ENCODE peak calls at places on chromosomes 3 and 15, in ten cellular contexts. A is tibial nerve, O is stomach, C is suprapubic skin, M is spleen, X is body of pancreas, E is A549, H is IMR-90, S is breast epithelium, K is GM12891. P is an unnamed sample.
A peak's percentile ranks its signal among the peaks of the same experiment; 100 is the strongest.

GRCh38 chr3:57278237-57278636 is 14.2 kb downstream of the ASB14 start:
- DNase-seq in A (no peak), O (no peak), C (no peak), M (no peak), X (no peak), E (no peak), H (peak; percentile 2), S (no peak), K (no peak), P (no peak)

GRCh38 chr15:60740787-60741354 is 261.9 kb upstream of the ICE2 start:
- DNase-seq in A (no peak), O (no peak), C (no peak), M (no peak), X (no peak), E (no peak), H (peak; percentile 31), S (no peak), K (no peak), P (no peak)

GRCh38 chr3:121748638-121749275 is 784 bp downstream of the GOLGB1 start:
- DNase-seq in A (no peak), O (peak; percentile 77), C (no peak), M (no peak), X (peak; percentile 88), E (no peak), H (peak; percentile 50), S (no peak), K (no peak), P (peak; percentile 41)

GRCh38 chr3:45547764-45548683 is 46.5 kb upstream of the LIMD1 start:
- DNase-seq in A (no peak), O (no peak), C (no peak), M (no peak), X (peak; percentile 70), E (no peak), H (no peak), S (no peak), K (no peak), P (no peak)

GRCh38 chr3:113304102-113304501 is 92.7 kb downstream of the BOC start:
- DNase-seq in A (no peak), O (no peak), C (no peak), M (no peak), X (no peak), E (no peak), H (no peak), S (no peak), K (no peak), P (no peak)

GRCh38 chr3:21995079-21995607 is 244.1 kb upstream of the ZNF385D start:
- DNase-seq in A (no peak), O (no peak), C (no peak), M (no peak), X (no peak), E (no peak), H (no peak), S (no peak), K (no peak), P (no peak)

GRCh38 chr3:134667956-134668355 is 17.1 kb upstream of the KY start:
- DNase-seq in A (no peak), O (no peak), C (no peak), M (no peak), X (no peak), E (no peak), H (no peak), S (no peak), K (no peak), P (no peak)

GRCh38 chr3:40828741-40829415 is 304.1 kb downstream of the ZNF621 start:
- DNase-seq in A (no peak), O (no peak), C (no peak), M (no peak), X (no peak), E (no peak), H (no peak), S (no peak), K (no peak), P (no peak)

GRCh38 chr3:43733459-43734384 is 43.0 kb downstream of the ABHD5 start:
- DNase-seq in A (no peak), O (no peak), C (no peak), M (no peak), X (peak; percentile 22), E (no peak), H (peak; percentile 51), S (peak; percentile 57), K (no peak), P (no peak)

GRCh38 chr3:153051427-153052095 is 110.5 kb upstream of the RAP2B start:
- DNase-seq in A (no peak), O (no peak), C (no peak), M (no peak), X (no peak), E (peak; percentile 88), H (peak; percentile 92), S (no peak), K (no peak), P (no peak)

GRCh38 chr15:86362556-86362955 is 282.9 kb downstream of the AGBL1 start:
- DNase-seq in A (no peak), O (no peak), C (no peak), M (no peak), X (no peak), E (peak; percentile 2), H (no peak), S (no peak), K (no peak), P (no peak)

DNA sequence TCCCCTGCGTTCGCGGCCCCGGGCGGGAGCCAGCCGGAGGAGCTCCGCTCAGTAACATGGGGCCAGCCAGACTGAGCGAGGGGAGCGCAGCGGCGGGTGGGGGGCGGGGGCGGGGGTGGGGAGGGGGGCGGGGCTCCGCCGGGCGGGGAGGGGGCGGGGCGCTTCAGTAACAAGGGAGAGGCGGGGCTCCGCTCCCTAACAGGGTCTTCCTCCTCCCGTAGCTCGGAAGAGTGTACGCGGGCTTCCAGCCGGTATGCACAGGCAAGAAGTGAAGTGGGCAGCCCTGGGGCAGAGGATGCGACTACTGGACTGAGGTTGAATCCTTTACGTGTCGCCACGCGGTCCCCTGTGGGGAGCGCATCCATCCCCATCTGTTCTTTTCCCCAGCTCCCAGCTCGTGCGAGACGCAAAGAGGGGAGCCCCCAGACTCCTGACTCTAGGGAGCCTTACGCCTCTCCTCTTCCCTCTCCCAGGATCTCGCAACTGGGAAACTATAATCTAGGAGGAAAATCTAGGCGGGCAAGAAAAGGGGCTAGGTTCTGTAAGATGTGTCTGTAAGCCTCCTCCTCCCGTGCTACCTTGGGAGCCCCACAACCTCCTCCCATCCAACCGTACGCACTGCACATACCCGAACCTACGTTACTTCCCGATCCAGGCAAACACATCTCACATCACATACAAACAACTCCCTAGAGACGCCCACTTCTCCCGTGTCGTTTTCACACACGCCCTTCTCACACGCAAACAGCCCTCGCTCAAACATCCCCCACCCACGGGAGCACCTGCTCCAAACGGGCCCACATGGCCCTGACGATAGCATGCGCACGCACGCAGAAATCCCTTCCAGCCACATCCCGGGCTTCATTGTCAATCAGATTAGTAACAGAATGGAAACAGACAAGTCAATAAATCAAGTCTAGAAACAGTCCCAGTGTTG is at the start of gene SHF:
- DNase-seq in A (no peak), O (peak; percentile 65), C (peak; percentile 82), M (peak; percentile 89), X (peak; percentile 44), E (peak; percentile 18), H (peak; percentile 45), S (peak; percentile 63), K (no peak), P (peak; percentile 10)
- TF ChIP-seq POLR2A in A (peak; percentile 41), O (no peak), C (no peak), M (no peak), X (no peak), E (no peak), H (peak; percentile 52), S (no peak), K (peak; percentile 71), P (no peak)

GRCh38 chr3:39412668-39413260 is 6.2 kb downstream of the RPSA start:
- DNase-seq in A (no peak), O (no peak), C (no peak), M (no peak), X (no peak), E (no peak), H (no peak), S (no peak), K (no peak), P (no peak)

GRCh38 chr3:39414421-39414907 is 7.9 kb downstream of the RPSA start:
- DNase-seq in A (no peak), O (peak; percentile 35), C (no peak), M (no peak), X (peak; percentile 39), E (peak; percentile 22), H (no peak), S (no peak), K (no peak), P (no peak)

GRCh38 chr3:39415983-39416382 is 9.5 kb downstream of the RPSA start:
- DNase-seq in A (no peak), O (no peak), C (no peak), M (no peak), X (no peak), E (peak; percentile 28), H (no peak), S (no peak), K (no peak), P (no peak)

GRCh38 chr3:39410893-39411292 is 4.4 kb downstream of the RPSA start:
- DNase-seq in A (no peak), O (no peak), C (no peak), M (no peak), X (no peak), E (no peak), H (no peak), S (no peak), K (no peak), P (no peak)

DNA sequence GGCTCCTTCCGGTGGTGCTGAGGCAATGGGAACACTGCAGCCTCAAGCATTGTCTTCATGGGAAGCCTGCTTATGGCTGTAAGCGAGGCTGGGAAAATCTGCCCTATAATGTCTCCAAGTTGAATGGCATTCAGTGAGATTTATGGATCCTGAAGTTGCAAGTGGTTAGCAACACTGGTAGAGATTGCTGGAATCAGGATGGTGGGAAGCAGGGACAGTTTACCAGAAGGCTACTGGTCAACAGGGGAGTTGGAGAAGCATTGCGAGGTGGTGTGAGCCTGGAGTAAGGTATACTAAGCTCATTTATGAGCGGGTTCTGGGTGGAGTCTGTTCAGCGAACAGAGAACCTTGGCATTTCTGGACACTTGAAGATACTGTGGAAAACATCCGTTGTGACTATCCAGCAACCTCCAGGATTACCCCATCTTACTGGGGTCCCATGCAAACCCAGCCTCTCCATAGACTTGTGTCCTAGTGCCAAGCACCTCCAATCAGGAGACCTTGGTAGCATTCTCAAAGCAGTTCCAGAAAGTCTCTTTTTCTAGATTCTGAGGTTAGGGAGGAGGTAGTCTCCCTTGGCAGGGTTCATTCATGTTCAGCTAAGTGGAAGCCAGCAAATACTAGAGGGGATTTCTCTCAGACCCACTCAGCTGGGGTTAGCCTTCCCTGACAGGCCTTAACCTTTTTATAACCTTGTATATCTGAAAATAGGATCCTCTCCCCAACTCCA is 7.3 kb downstream of the RPSA start:
- DNase-seq in A (no peak), O (no peak), C (no peak), M (no peak), X (no peak), E (no peak), H (no peak), S (no peak), K (no peak), P (no peak)
- TF ChIP-seq POLR2A in A (no peak), O (no peak), C (no peak), M (no peak), X (no peak), E (no peak), H (no peak), S (no peak), K (peak; percentile 60), P (peak; percentile 67)

GRCh38 chr15:73631915-73632669 is 1.1 kb downstream of the NPTN start:
- DNase-seq in A (no peak), O (no peak), C (no peak), M (no peak), X (peak; percentile 28), E (peak; percentile 26), H (peak; percentile 59), S (peak; percentile 62), K (no peak), P (peak; percentile 55)
- TF ChIP-seq POLR2A in A (peak; percentile 22), O (no peak), C (no peak), M (no peak), X (no peak), E (no peak), H (peak; percentile 51), S (peak; percentile 8), K (no peak), P (peak; percentile 30)

GRCh38 chr3:9809615-9810356 is at the start of gene TTLL3:
- DNase-seq in A (peak; percentile 69), O (peak; percentile 76), C (peak; percentile 93), M (peak; percentile 94), X (peak; percentile 78), E (peak; percentile 60), H (peak; percentile 36), S (peak; percentile 62), K (peak; percentile 62), P (peak; percentile 66)
- TF ChIP-seq POLR2A in A (peak; percentile 59), O (no peak), C (peak; percentile 24), M (peak; percentile 3), X (peak; percentile 68), E (peak; percentile 48), H (no peak), S (no peak), K (peak; percentile 52), P (peak; percentile 54)

P was measured in erythroblast.